ENCODE peak calls at places on chromosomes 11 and 22, in ten cellular contexts. N is pancreas; R is cardiac muscle cell; K is upper lobe of right lung; C is left ventricle myocardium inferior; V is PC-3; H is colonic mucosa; Z is HCT116; D is lower lobe of right lung; U is CD4-positive, alpha-beta T cell. L is an unnamed sample.
A peak's percentile ranks its signal among the peaks of the same experiment; 100 is the strongest.

GRCh38 chr11:1202154-1202775 is 20.6 kb upstream of the MUC5B start:
- DNase-seq in Z (no peak), H (no peak), V (no peak), N (peak; percentile 74), R (no peak), C (peak; percentile 8), D (peak; percentile 49), U (no peak), K (peak; percentile 57), L (peak; percentile 65)

GRCh38 chr22:27952779-27953178 is 33.7 kb upstream of the PITPNB start:
- DNase-seq in R (no peak), C (no peak), V (no peak), H (no peak), N (no peak), D (no peak), K (no peak), U (no peak), Z (no peak), L (no peak)

GRCh38 chr22:44351685-44352377 is 39.1 kb upstream of the SHISAL1 start:
- DNase-seq in K (no peak), C (no peak), R (peak; percentile 42), N (peak; percentile 16), H (no peak), D (no peak), Z (no peak), U (no peak), V (peak; percentile 87), L (peak; percentile 53)

GRCh38 chr11:45900916-45901617 is 6.0 kb downstream of the FREY1 start:
- DNase-seq in Z (no peak), U (no peak), N (peak; percentile 90), C (no peak), H (no peak), V (no peak), K (no peak), R (no peak), D (no peak), L (peak; percentile 75)

GRCh38 chr11:119566299-119566698 is 143.3 kb upstream of the THY1 start:
- DNase-seq in Z (no peak), K (no peak), H (no peak), D (no peak), U (no peak), V (no peak), R (no peak), N (no peak), C (no peak), L (no peak)

GRCh38 chr11:66313321-66314185 is 3.3 kb downstream of the CD248 start:
- DNase-seq in K (peak; percentile 63), D (peak; percentile 55), V (no peak), H (no peak), Z (no peak), U (no peak), N (peak; percentile 82), C (peak; percentile 41), R (peak; percentile 74), L (peak; percentile 88)

GRCh38 chr22:36644333-36644757 is 59.2 kb downstream of the CACNG2 start:
- DNase-seq in H (peak; percentile 26), U (no peak), Z (peak; percentile 45), D (no peak), V (peak; percentile 94), N (no peak), C (no peak), R (peak; percentile 84), K (no peak), L (no peak)

GRCh38 chr22:26681395-26681821 is 24.0 kb downstream of the MIAT start:
- DNase-seq in N (no peak), R (peak; percentile 79), U (no peak), Z (no peak), H (no peak), K (peak; percentile 70), V (no peak), C (no peak), D (peak; percentile 49), L (no peak)

GRCh38 chr22:19431641-19432091 is at the start of gene HIRA:
- DNase-seq in Z (peak; percentile 53), H (peak; percentile 80), K (peak; percentile 93), U (peak; percentile 91), D (peak; percentile 87), V (peak; percentile 72), C (peak; percentile 84), R (peak; percentile 87), N (peak; percentile 94), L (peak; percentile 94)

GRCh38 chr22:19429950-19430889 is 1.3 kb downstream of the HIRA start:
- DNase-seq in V (peak; percentile 7), R (peak; percentile 29), C (peak; percentile 31), U (peak; percentile 52), H (peak; percentile 38), K (peak; percentile 68), N (no peak), D (peak; percentile 55), Z (no peak), L (no peak)

GRCh38 chr22:19434829-19435580 is 2.7 kb downstream of the MRPL40 start:
- DNase-seq in N (no peak), V (no peak), H (no peak), K (no peak), D (no peak), R (no peak), U (no peak), C (no peak), Z (no peak), L (no peak)

GRCh38 chr22:19432092-19432844 is at the start of gene MRPL40:
- DNase-seq in Z (peak; percentile 85), D (peak; percentile 98), R (peak; percentile 96), U (peak; percentile 87), K (peak; percentile 98), H (peak; percentile 96), V (peak; percentile 91), C (peak; percentile 95), N (peak; percentile 98), L (peak; percentile 99)

DNA sequence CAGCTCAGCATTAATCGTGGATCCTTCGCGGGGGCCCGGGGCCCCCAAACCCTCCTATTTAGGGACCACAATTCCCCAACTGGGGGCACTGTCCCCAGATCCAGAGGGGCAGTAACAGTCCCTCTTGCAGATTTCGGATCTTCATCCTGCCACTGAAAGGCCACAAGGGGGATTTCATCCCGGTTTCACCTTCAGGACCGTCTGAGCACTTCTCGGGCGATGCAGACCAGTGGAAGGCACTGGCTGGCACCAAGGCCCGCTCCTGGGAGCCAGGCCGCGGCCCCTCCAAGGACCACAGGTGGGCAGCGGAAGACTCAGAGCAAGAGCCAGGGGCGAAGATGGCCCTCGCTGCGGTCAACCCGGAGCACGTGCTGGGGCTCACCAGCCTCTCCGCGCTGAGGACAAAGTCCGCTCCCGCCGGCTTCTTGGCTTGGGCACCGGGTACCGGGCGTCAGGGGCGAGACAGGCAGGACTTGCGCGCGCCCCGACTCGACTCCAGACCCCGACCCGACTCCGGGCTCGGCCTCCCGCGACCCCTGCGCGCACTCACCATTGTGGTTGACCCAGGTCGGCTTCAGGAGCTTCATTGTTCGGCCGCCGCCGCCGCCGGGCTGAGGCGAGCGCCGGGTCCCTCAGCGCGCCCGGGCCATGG is 517 bp downstream of the HIRA start:
- DNase-seq in D (peak; percentile 60), U (peak; percentile 42), H (peak; percentile 79), Z (no peak), V (peak; percentile 7), N (peak; percentile 88), K (peak; percentile 70), R (peak; percentile 58), C (peak; percentile 29), L (peak; percentile 85)
- TF ChIP-seq CTCF in D (no peak), U (no peak), H (no peak), Z (peak; percentile 14), V (peak; percentile 14), N (no peak), K (no peak), R (peak; percentile 22), C (peak; percentile 7), L (no peak)

DNA sequence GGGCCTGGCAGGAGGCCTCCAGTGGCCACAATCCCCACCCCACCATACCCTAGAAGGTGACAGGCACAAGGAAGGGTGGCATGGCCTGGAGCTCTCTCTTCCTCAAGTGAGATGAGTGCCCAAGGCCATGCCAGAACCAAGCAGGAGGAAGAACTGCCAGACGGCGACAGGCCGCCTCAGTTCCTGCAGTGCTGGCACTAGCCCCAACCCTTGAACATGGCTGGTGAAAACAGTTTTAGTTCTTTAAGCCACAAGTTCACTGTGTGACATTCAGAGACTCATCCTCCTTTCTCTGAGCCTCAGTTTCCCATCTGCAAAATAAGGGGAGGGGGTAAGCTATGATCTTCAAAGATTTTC is 9.8 kb downstream of the CHRDL2 start:
- DNase-seq in H (no peak), C (no peak), D (no peak), K (no peak), U (no peak), N (no peak), V (no peak), Z (no peak), R (no peak), L (no peak)
- H3K27ac ChIP-seq in H (no peak overlapping the region), C (peak overlapping the region; percentile 81), D (no peak overlapping the region), K (no peak overlapping the region), U (no peak overlapping the region), N (no peak overlapping the region), V (no peak overlapping the region), Z (no peak overlapping the region), R (no peak overlapping the region), L (no peak overlapping the region)

DNA sequence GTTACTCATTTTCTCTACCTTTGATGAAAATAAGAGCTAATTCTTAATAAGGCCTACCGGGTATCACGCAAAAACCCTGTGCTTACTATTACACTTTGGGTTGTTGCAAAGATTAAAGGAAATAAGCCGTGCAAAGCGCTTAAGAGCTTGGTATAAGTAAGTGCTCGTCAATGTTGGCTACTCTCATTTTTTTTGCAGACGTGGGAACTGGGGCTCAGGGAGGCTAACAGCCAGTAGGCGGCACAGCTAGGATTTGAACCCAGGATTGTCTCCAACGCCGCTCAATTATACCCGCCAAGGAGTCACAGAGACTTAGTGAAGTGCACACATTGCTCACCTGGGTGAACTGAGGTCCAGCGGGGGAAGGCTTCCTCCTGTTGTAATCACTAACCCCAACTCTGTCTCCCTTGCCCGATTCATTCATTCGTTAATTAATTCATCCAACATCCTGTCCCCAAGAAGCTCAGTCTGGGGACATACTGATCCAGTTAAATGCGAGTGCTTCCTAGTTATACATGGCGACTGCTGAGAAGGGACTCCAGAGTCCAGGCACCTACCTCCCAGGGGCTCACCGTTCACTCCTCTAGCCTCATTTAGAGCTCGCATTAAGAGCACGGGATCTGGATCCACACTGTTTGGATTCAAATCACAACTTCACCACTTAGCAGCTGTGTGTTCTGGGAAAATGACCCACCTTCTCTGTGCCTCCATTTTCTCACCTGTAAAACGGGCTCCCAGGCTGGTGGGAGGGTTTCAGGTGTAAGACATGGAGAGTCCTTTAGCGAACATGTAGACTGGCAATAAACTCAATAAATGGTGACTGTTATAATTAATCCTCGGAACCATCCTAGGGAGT is 869 bp upstream of the MTFP1 start:
- DNase-seq in H (peak; percentile 45), K (no peak), C (no peak), N (no peak), V (no peak), R (peak; percentile 23), U (no peak), D (no peak), Z (no peak), L (peak; percentile 60)
- TF ChIP-seq CTCF in H (no peak), K (no peak), C (no peak), N (no peak), V (no peak), R (no peak), U (no peak), D (no peak), Z (peak; percentile 27), L (no peak)

GRCh38 chr11:117966908-117967307 is 19.3 kb upstream of the IL10RA start:
- DNase-seq in H (no peak), N (no peak), Z (no peak), U (peak; percentile 8), R (no peak), D (no peak), V (no peak), K (no peak), C (no peak), L (no peak)

GRCh38 chr11:117970400-117971024 is 15.7 kb upstream of the IL10RA start:
- DNase-seq in U (peak; percentile 33), V (peak; percentile 46), C (no peak), N (no peak), Z (no peak), H (peak; percentile 62), K (peak; percentile 40), R (no peak), D (no peak), L (no peak)

GRCh38 chr11:117972589-117973445 is 13.4 kb upstream of the IL10RA start:
- DNase-seq in H (peak; percentile 53), D (no peak), Z (no peak), U (peak; percentile 25), C (no peak), V (peak; percentile 37), N (no peak), K (no peak), R (no peak), L (no peak)

GRCh38 chr11:117972044-117972443 is 14.2 kb upstream of the IL10RA start:
- DNase-seq in R (no peak), K (peak; percentile 39), D (no peak), V (no peak), N (no peak), U (peak; percentile 25), Z (no peak), H (no peak), C (no peak), L (no peak)

GRCh38 chr11:117969160-117969991 is 16.8 kb upstream of the IL10RA start:
- DNase-seq in N (no peak), C (no peak), R (no peak), U (peak; percentile 30), H (no peak), V (no peak), K (no peak), D (no peak), Z (no peak), L (no peak)
- H3K27ac ChIP-seq in N (no peak overlapping the region), C (no peak overlapping the region), R (no peak overlapping the region), U (no peak overlapping the region), H (no peak overlapping the region), V (no peak overlapping the region), K (no peak overlapping the region), D (no peak overlapping the region), Z (no peak overlapping the region), L (no peak overlapping the region)

L was measured in kidney.